ENCODE peak calls at places on chromosome X, in ten cellular contexts. One of them, this sample, is unnamed.

GRCh38 chrX:112043997-112044396 is 38.6 kb downstream of the TRPC5 start:
- DNase-seq in psoas muscle: no peak
- DNase-seq in RWPE2: no peak
- DNase-seq in thyroid gland: no peak
- DNase-seq in neural progenitor cell: peak; percentile 64
- DNase-seq in prostate gland: no peak
- DNase-seq in transverse colon: no peak
- DNase-seq in brain microvascular endothelial cell: no peak
- DNase-seq in heart left ventricle: no peak
- DNase-seq in tibial artery: no peak
- DNase-seq in this sample: no peak

GRCh38 chrX:85851418-85851817 is 195.9 kb downstream of the CHM start:
- DNase-seq in psoas muscle: no peak
- DNase-seq in RWPE2: no peak
- DNase-seq in transverse colon: peak; percentile 26
- DNase-seq in thyroid gland: peak; percentile 58
- DNase-seq in brain microvascular endothelial cell: no peak
- DNase-seq in neural progenitor cell: peak; percentile 23
- DNase-seq in tibial artery: no peak
- DNase-seq in heart left ventricle: no peak
- DNase-seq in prostate gland: peak; percentile 4
- DNase-seq in this sample: peak; percentile 1

GRCh38 chrX:53883196-53883595 is 161.1 kb downstream of the PHF8 start:
- DNase-seq in prostate gland: no peak
- DNase-seq in neural progenitor cell: no peak
- DNase-seq in RWPE2: no peak
- DNase-seq in psoas muscle: no peak
- DNase-seq in brain microvascular endothelial cell: no peak
- DNase-seq in heart left ventricle: no peak
- DNase-seq in transverse colon: no peak
- DNase-seq in thyroid gland: no peak
- DNase-seq in tibial artery: no peak
- DNase-seq in this sample: no peak

GRCh38 chrX:117305168-117305766 is 811.3 kb downstream of the KLHL13 start:
- DNase-seq in heart left ventricle: no peak
- DNase-seq in RWPE2: no peak
- DNase-seq in transverse colon: no peak
- DNase-seq in tibial artery: no peak
- DNase-seq in prostate gland: no peak
- DNase-seq in thyroid gland: no peak
- DNase-seq in neural progenitor cell: no peak
- DNase-seq in brain microvascular endothelial cell: no peak
- DNase-seq in psoas muscle: no peak
- DNase-seq in this sample: no peak

GRCh38 chrX:20029728-20030127 is 38.9 kb upstream of the BCLAF3 start:
- DNase-seq in tibial artery: no peak
- DNase-seq in RWPE2: no peak
- DNase-seq in heart left ventricle: no peak
- DNase-seq in prostate gland: peak; percentile 65
- DNase-seq in brain microvascular endothelial cell: no peak
- DNase-seq in neural progenitor cell: no peak
- DNase-seq in psoas muscle: no peak
- DNase-seq in transverse colon: peak; percentile 77
- DNase-seq in thyroid gland: peak; percentile 52
- DNase-seq in this sample: no peak

GRCh38 chrX:66635360-66635759 is 3.5 kb downstream of the EDA2R start:
- DNase-seq in brain microvascular endothelial cell: peak; percentile 66
- DNase-seq in neural progenitor cell: no peak
- DNase-seq in RWPE2: no peak
- DNase-seq in psoas muscle: no peak
- DNase-seq in prostate gland: no peak
- DNase-seq in transverse colon: no peak
- DNase-seq in tibial artery: no peak
- DNase-seq in thyroid gland: peak; percentile 8
- DNase-seq in heart left ventricle: no peak
- DNase-seq in this sample: peak; percentile 1

GRCh38 chrX:18271309-18271708 is 50.6 kb upstream of the BEND2 start:
- DNase-seq in prostate gland: no peak
- DNase-seq in thyroid gland: no peak
- DNase-seq in neural progenitor cell: no peak
- DNase-seq in RWPE2: no peak
- DNase-seq in psoas muscle: no peak
- DNase-seq in brain microvascular endothelial cell: no peak
- DNase-seq in tibial artery: no peak
- DNase-seq in transverse colon: no peak
- DNase-seq in heart left ventricle: no peak
- DNase-seq in this sample: no peak

GRCh38 chrX:12956704-12957541 is 18.0 kb upstream of the TMSB4X start:
- DNase-seq in RWPE2: no peak
- DNase-seq in tibial artery: no peak
- DNase-seq in prostate gland: no peak
- DNase-seq in neural progenitor cell: no peak
- DNase-seq in psoas muscle: no peak
- DNase-seq in thyroid gland: peak; percentile 3
- DNase-seq in transverse colon: no peak
- DNase-seq in brain microvascular endothelial cell: no peak
- DNase-seq in heart left ventricle: no peak
- DNase-seq in this sample: peak; percentile 20

DNA sequence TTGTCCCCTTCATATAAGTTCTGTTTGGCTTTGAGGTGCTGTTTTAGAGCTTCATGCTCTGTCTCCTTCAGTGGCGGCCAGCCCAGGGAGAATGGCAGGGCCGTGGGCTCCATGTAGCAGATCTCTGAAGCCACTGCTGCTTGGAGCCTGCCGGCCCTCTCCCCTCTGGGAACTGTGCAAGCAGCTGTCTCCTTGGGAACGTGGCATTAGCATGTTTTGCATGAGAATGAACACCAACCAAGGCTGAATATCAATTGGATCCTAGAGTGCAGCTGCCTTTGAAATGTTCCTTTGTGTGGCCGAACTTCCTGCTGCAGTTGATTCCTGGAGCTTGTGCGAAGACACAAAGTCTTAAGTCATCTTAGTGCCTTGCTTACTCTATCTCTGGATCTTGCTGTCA is 39.1 kb upstream of the CLDN34 start:
- DNase-seq in brain microvascular endothelial cell: no peak
- DNase-seq in heart left ventricle: no peak
- DNase-seq in thyroid gland: no peak
- DNase-seq in RWPE2: no peak
- DNase-seq in psoas muscle: no peak
- DNase-seq in prostate gland: no peak
- DNase-seq in transverse colon: no peak
- DNase-seq in neural progenitor cell: peak; percentile 86
- DNase-seq in tibial artery: no peak
- DNase-seq in this sample: no peak
- H3K27ac ChIP-seq in brain microvascular endothelial cell: no peak overlapping the region
- H3K27ac ChIP-seq in heart left ventricle: no peak overlapping the region
- H3K27ac ChIP-seq in thyroid gland: no peak overlapping the region
- H3K27ac ChIP-seq in RWPE2: no peak overlapping the region
- H3K27ac ChIP-seq in psoas muscle: no peak overlapping the region
- H3K27ac ChIP-seq in prostate gland: no peak overlapping the region
- H3K27ac ChIP-seq in transverse colon: no peak overlapping the region
- H3K27ac ChIP-seq in neural progenitor cell: peak overlapping the region; percentile 77
- H3K27ac ChIP-seq in tibial artery: no peak overlapping the region
- H3K27ac ChIP-seq in this sample: no peak overlapping the region

GRCh38 chrX:47797084-47797483 is 39.6 kb upstream of the ZNF81 start:
- DNase-seq in RWPE2: no peak
- DNase-seq in transverse colon: no peak
- DNase-seq in tibial artery: no peak
- DNase-seq in psoas muscle: no peak
- DNase-seq in brain microvascular endothelial cell: no peak
- DNase-seq in neural progenitor cell: no peak
- DNase-seq in thyroid gland: no peak
- DNase-seq in prostate gland: no peak
- DNase-seq in heart left ventricle: no peak
- DNase-seq in this sample: no peak

GRCh38 chrX:47796433-47796906 is 40.2 kb upstream of the ZNF81 start:
- DNase-seq in tibial artery: no peak
- DNase-seq in heart left ventricle: no peak
- DNase-seq in thyroid gland: no peak
- DNase-seq in RWPE2: no peak
- DNase-seq in neural progenitor cell: no peak
- DNase-seq in transverse colon: no peak
- DNase-seq in brain microvascular endothelial cell: peak; percentile 81
- DNase-seq in prostate gland: no peak
- DNase-seq in psoas muscle: no peak
- DNase-seq in this sample: peak; percentile 7

GRCh38 chrX:47804315-47804714 is 32.4 kb upstream of the ZNF81 start:
- DNase-seq in transverse colon: no peak
- DNase-seq in brain microvascular endothelial cell: no peak
- DNase-seq in thyroid gland: no peak
- DNase-seq in RWPE2: no peak
- DNase-seq in prostate gland: no peak
- DNase-seq in psoas muscle: no peak
- DNase-seq in heart left ventricle: no peak
- DNase-seq in neural progenitor cell: no peak
- DNase-seq in tibial artery: no peak
- DNase-seq in this sample: no peak

GRCh38 chrX:47802589-47802988 is 34.1 kb upstream of the ZNF81 start:
- DNase-seq in thyroid gland: peak; percentile 24
- DNase-seq in tibial artery: no peak
- DNase-seq in neural progenitor cell: no peak
- DNase-seq in psoas muscle: no peak
- DNase-seq in heart left ventricle: no peak
- DNase-seq in transverse colon: no peak
- DNase-seq in RWPE2: no peak
- DNase-seq in prostate gland: no peak
- DNase-seq in brain microvascular endothelial cell: no peak
- DNase-seq in this sample: peak; percentile 11

DNA sequence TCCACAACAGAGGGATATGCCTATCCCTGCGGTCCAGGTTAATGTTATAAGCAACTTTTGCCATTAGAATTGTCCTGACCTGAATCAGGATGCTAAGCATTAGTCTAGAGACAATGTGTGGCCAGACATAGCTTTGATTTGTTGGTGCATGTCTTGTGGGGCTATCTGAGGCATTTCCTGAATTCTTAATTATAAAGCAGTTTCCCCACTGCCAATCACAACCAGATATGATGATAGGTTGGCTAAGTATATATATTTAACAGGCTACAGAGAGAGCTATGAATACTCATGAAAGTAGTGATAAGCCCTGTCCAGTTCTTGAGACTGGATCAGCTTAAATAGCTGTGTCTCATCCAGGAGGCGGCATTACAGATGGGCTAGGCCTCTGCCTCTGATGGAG is 37.8 kb upstream of the ZNF81 start:
- DNase-seq in prostate gland: no peak
- DNase-seq in neural progenitor cell: no peak
- DNase-seq in heart left ventricle: no peak
- DNase-seq in RWPE2: no peak
- DNase-seq in thyroid gland: no peak
- DNase-seq in transverse colon: no peak
- DNase-seq in brain microvascular endothelial cell: no peak
- DNase-seq in psoas muscle: no peak
- DNase-seq in tibial artery: no peak
- DNase-seq in this sample: no peak
- TF ChIP-seq CTCF in prostate gland: no peak
- TF ChIP-seq CTCF in neural progenitor cell: no peak
- TF ChIP-seq CTCF in heart left ventricle: no peak
- TF ChIP-seq CTCF in RWPE2: no peak
- TF ChIP-seq CTCF in thyroid gland: no peak
- TF ChIP-seq CTCF in transverse colon: no peak
- TF ChIP-seq CTCF in brain microvascular endothelial cell: no peak
- TF ChIP-seq CTCF in psoas muscle: no peak
- TF ChIP-seq CTCF in tibial artery: no peak
- TF ChIP-seq CTCF in this sample: no peak

GRCh38 chrX:119605739-119606507 is at the start of gene NKRF:
- DNase-seq in tibial artery: peak; percentile 88
- DNase-seq in thyroid gland: peak; percentile 91
- DNase-seq in heart left ventricle: peak; percentile 91
- DNase-seq in transverse colon: peak; percentile 94
- DNase-seq in psoas muscle: peak; percentile 92
- DNase-seq in RWPE2: peak; percentile 68
- DNase-seq in brain microvascular endothelial cell: peak; percentile 87
- DNase-seq in prostate gland: peak; percentile 87
- DNase-seq in neural progenitor cell: peak; percentile 92
- DNase-seq in this sample: peak; percentile 77

GRCh38 chrX:119606508-119607389 is 525 bp upstream of the NKRF start:
- DNase-seq in heart left ventricle: no peak
- DNase-seq in tibial artery: no peak
- DNase-seq in prostate gland: no peak
- DNase-seq in transverse colon: no peak
- DNase-seq in psoas muscle: no peak
- DNase-seq in RWPE2: no peak
- DNase-seq in brain microvascular endothelial cell: no peak
- DNase-seq in thyroid gland: peak; percentile 5
- DNase-seq in neural progenitor cell: no peak
- DNase-seq in this sample: no peak

GRCh38 chrX:119602701-119603255 is 3.4 kb downstream of the NKRF start:
- DNase-seq in psoas muscle: no peak
- DNase-seq in heart left ventricle: no peak
- DNase-seq in prostate gland: no peak
- DNase-seq in thyroid gland: no peak
- DNase-seq in neural progenitor cell: no peak
- DNase-seq in tibial artery: no peak
- DNase-seq in transverse colon: no peak
- DNase-seq in brain microvascular endothelial cell: no peak
- DNase-seq in RWPE2: no peak
- DNase-seq in this sample: no peak

GRCh38 chrX:119605398-119605738 is 856 bp downstream of the NKRF start:
- DNase-seq in prostate gland: no peak
- DNase-seq in thyroid gland: peak; percentile 8
- DNase-seq in psoas muscle: no peak
- DNase-seq in tibial artery: peak; percentile 23
- DNase-seq in RWPE2: no peak
- DNase-seq in transverse colon: no peak
- DNase-seq in heart left ventricle: peak; percentile 10
- DNase-seq in brain microvascular endothelial cell: no peak
- DNase-seq in neural progenitor cell: no peak
- DNase-seq in this sample: peak; percentile 12

DNA sequence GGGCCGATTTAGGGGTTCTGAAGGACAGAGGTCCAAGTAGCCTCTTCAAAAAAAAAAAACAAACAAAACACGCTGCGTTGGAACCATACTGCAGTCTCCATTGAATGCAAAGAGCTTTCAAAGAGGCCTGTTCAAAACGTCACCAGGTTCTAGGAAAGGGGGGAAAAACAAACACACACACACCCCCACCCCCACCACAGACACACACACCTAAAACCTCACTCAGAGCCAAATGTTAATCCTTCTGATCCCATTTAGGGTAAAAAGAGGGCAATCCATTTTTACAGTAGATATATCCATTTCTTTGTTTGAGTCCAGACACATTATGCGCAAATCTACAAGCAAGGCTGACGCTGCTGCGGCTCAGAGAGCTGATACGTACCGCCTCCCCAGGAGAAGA is 1.4 kb downstream of the NKRF start:
- DNase-seq in neural progenitor cell: peak; percentile 7
- DNase-seq in transverse colon: no peak
- DNase-seq in RWPE2: no peak
- DNase-seq in brain microvascular endothelial cell: no peak
- DNase-seq in prostate gland: no peak
- DNase-seq in heart left ventricle: no peak
- DNase-seq in psoas muscle: no peak
- DNase-seq in tibial artery: no peak
- DNase-seq in thyroid gland: no peak
- DNase-seq in this sample: no peak
- H3K27ac ChIP-seq in neural progenitor cell: no peak overlapping the region
- H3K27ac ChIP-seq in transverse colon: peak overlapping the region; percentile 88
- H3K27ac ChIP-seq in RWPE2: no peak overlapping the region
- H3K27ac ChIP-seq in brain microvascular endothelial cell: no peak overlapping the region
- H3K27ac ChIP-seq in prostate gland: peak overlapping the region; percentile 91
- H3K27ac ChIP-seq in heart left ventricle: no peak overlapping the region
- H3K27ac ChIP-seq in psoas muscle: no peak overlapping the region
- H3K27ac ChIP-seq in tibial artery: peak overlapping the region; percentile 86
- H3K27ac ChIP-seq in thyroid gland: no peak overlapping the region
- H3K27ac ChIP-seq in this sample: peak overlapping the region; percentile 74

GRCh38 chrX:22662776-22663175 is 337.0 kb upstream of the DDX53 start:
- DNase-seq in transverse colon: no peak
- DNase-seq in psoas muscle: no peak
- DNase-seq in heart left ventricle: no peak
- DNase-seq in tibial artery: no peak
- DNase-seq in prostate gland: no peak
- DNase-seq in thyroid gland: no peak
- DNase-seq in RWPE2: no peak
- DNase-seq in brain microvascular endothelial cell: no peak
- DNase-seq in neural progenitor cell: no peak
- DNase-seq in this sample: peak; percentile 21

GRCh38 chrX:22664826-22665225 is 334.9 kb upstream of the DDX53 start:
- DNase-seq in psoas muscle: no peak
- DNase-seq in prostate gland: no peak
- DNase-seq in heart left ventricle: no peak
- DNase-seq in transverse colon: no peak
- DNase-seq in neural progenitor cell: no peak
- DNase-seq in tibial artery: no peak
- DNase-seq in brain microvascular endothelial cell: no peak
- DNase-seq in RWPE2: no peak
- DNase-seq in thyroid gland: peak; percentile 55
- DNase-seq in this sample: no peak

GRCh38 chrX:22665818-22666217 is 333.9 kb upstream of the DDX53 start:
- DNase-seq in RWPE2: no peak
- DNase-seq in heart left ventricle: no peak
- DNase-seq in transverse colon: no peak
- DNase-seq in tibial artery: no peak
- DNase-seq in thyroid gland: no peak
- DNase-seq in prostate gland: no peak
- DNase-seq in neural progenitor cell: no peak
- DNase-seq in brain microvascular endothelial cell: no peak
- DNase-seq in psoas muscle: no peak
- DNase-seq in this sample: no peak

GRCh38 chrX:22660756-22661155 is 339.0 kb upstream of the DDX53 start:
- DNase-seq in brain microvascular endothelial cell: no peak
- DNase-seq in transverse colon: no peak
- DNase-seq in heart left ventricle: no peak
- DNase-seq in neural progenitor cell: no peak
- DNase-seq in psoas muscle: no peak
- DNase-seq in tibial artery: no peak
- DNase-seq in thyroid gland: no peak
- DNase-seq in prostate gland: no peak
- DNase-seq in RWPE2: no peak
- DNase-seq in this sample: no peak

DNA sequence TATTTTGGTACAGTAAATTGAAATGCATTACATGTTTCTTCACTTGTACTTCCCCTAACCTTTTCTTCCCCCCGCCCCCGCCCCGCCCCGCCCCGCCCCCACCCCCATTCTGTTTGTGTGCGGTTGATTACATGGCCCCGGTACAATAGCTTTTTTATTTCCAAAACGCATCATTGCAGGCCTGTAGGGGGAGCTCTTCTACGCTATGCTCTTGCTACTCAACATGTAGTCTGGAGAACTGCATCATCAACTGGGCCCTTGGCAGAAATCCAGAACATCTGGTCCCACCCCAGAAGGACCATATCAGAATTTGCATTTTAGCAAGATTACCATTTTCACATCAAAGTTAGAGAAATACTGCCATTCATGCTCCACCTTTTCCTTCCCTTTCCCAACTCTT is 333.3 kb upstream of the DDX53 start:
- DNase-seq in heart left ventricle: no peak
- DNase-seq in RWPE2: no peak
- DNase-seq in thyroid gland: no peak
- DNase-seq in neural progenitor cell: peak; percentile 29
- DNase-seq in tibial artery: no peak
- DNase-seq in transverse colon: no peak
- DNase-seq in prostate gland: no peak
- DNase-seq in psoas muscle: no peak
- DNase-seq in brain microvascular endothelial cell: peak; percentile 25
- DNase-seq in this sample: no peak
- TF ChIP-seq CTCF in heart left ventricle: peak; percentile 8
- TF ChIP-seq CTCF in RWPE2: no peak
- TF ChIP-seq CTCF in thyroid gland: no peak
- TF ChIP-seq CTCF in neural progenitor cell: peak; percentile 39
- TF ChIP-seq CTCF in tibial artery: no peak
- TF ChIP-seq CTCF in transverse colon: no peak
- TF ChIP-seq CTCF in prostate gland: no peak
- TF ChIP-seq CTCF in psoas muscle: no peak
- TF ChIP-seq CTCF in brain microvascular endothelial cell: peak; percentile 54
- TF ChIP-seq CTCF in this sample: no peak